ENCODE peak calls at places on chromosome 9, in six cellular contexts. One of them, this sample, is unnamed.

GRCh38 chr9:98795970-98796363 is 388 bp downstream of the ANKS6 start:
- DNase-seq in body of pancreas: peak; percentile 60
- DNase-seq in CD8-positive, alpha-beta T cell: no peak
- DNase-seq in tibial nerve: no peak
- DNase-seq in mammary epithelial cell: no peak
- DNase-seq in fibroblast of lung: no peak
- DNase-seq in this sample: peak; percentile 44

GRCh38 chr9:83937861-83938455 is 16.7 kb upstream of the KIF27 start:
- DNase-seq in fibroblast of lung: peak; percentile 43
- DNase-seq in body of pancreas: no peak
- DNase-seq in CD8-positive, alpha-beta T cell: peak; percentile 24
- DNase-seq in mammary epithelial cell: peak; percentile 61
- DNase-seq in tibial nerve: no peak
- DNase-seq in this sample: no peak

GRCh38 chr9:86470326-86470725 is 116.1 kb upstream of the TUT7 start:
- DNase-seq in fibroblast of lung: peak; percentile 60
- DNase-seq in tibial nerve: no peak
- DNase-seq in body of pancreas: no peak
- DNase-seq in CD8-positive, alpha-beta T cell: no peak
- DNase-seq in mammary epithelial cell: no peak
- DNase-seq in this sample: no peak

GRCh38 chr9:114501786-114502682 is 3.2 kb downstream of the WHRN start:
- DNase-seq in mammary epithelial cell: peak; percentile 57
- DNase-seq in CD8-positive, alpha-beta T cell: no peak
- DNase-seq in tibial nerve: no peak
- DNase-seq in fibroblast of lung: peak; percentile 75
- DNase-seq in body of pancreas: no peak
- DNase-seq in this sample: no peak

GRCh38 chr9:114754574-114754973 is 51.3 kb downstream of the TNFSF15 start:
- DNase-seq in fibroblast of lung: no peak
- DNase-seq in mammary epithelial cell: no peak
- DNase-seq in tibial nerve: no peak
- DNase-seq in CD8-positive, alpha-beta T cell: no peak
- DNase-seq in body of pancreas: no peak
- DNase-seq in this sample: no peak

GRCh38 chr9:114220129-114220541 is 64.8 kb downstream of the COL27A1 start:
- DNase-seq in mammary epithelial cell: no peak
- DNase-seq in body of pancreas: no peak
- DNase-seq in fibroblast of lung: no peak
- DNase-seq in CD8-positive, alpha-beta T cell: no peak
- DNase-seq in tibial nerve: no peak
- DNase-seq in this sample: no peak

GRCh38 chr9:38024036-38024681 is 44.9 kb downstream of the SHB start:
- DNase-seq in CD8-positive, alpha-beta T cell: no peak
- DNase-seq in tibial nerve: peak; percentile 64
- DNase-seq in fibroblast of lung: peak; percentile 94
- DNase-seq in body of pancreas: no peak
- DNase-seq in mammary epithelial cell: peak; percentile 94
- DNase-seq in this sample: no peak

GRCh38 chr9:101977614-101978210 is 239.3 kb upstream of the GRIN3A start:
- DNase-seq in mammary epithelial cell: peak; percentile 2
- DNase-seq in CD8-positive, alpha-beta T cell: no peak
- DNase-seq in tibial nerve: no peak
- DNase-seq in body of pancreas: no peak
- DNase-seq in fibroblast of lung: peak; percentile 11
- DNase-seq in this sample: no peak

GRCh38 chr9:125829743-125830142 is 82.6 kb downstream of the PBX3 start:
- DNase-seq in fibroblast of lung: peak; percentile 19
- DNase-seq in tibial nerve: no peak
- DNase-seq in CD8-positive, alpha-beta T cell: peak; percentile 60
- DNase-seq in mammary epithelial cell: no peak
- DNase-seq in body of pancreas: peak; percentile 24
- DNase-seq in this sample: no peak

GRCh38 chr9:35845824-35846771 is 17.1 kb downstream of the TMEM8B start:
- DNase-seq in tibial nerve: no peak
- DNase-seq in CD8-positive, alpha-beta T cell: no peak
- DNase-seq in body of pancreas: peak; percentile 38
- DNase-seq in mammary epithelial cell: no peak
- DNase-seq in fibroblast of lung: no peak
- DNase-seq in this sample: no peak

GRCh38 chr9:35842795-35843194 is 13.8 kb downstream of the TMEM8B start:
- DNase-seq in tibial nerve: no peak
- DNase-seq in mammary epithelial cell: no peak
- DNase-seq in fibroblast of lung: no peak
- DNase-seq in body of pancreas: no peak
- DNase-seq in CD8-positive, alpha-beta T cell: no peak
- DNase-seq in this sample: no peak

GRCh38 chr9:35847786-35848185 is 18.8 kb downstream of the TMEM8B start:
- DNase-seq in body of pancreas: no peak
- DNase-seq in tibial nerve: no peak
- DNase-seq in CD8-positive, alpha-beta T cell: no peak
- DNase-seq in mammary epithelial cell: no peak
- DNase-seq in fibroblast of lung: no peak
- DNase-seq in this sample: no peak

GRCh38 chr9:35842020-35842745 is 13.2 kb downstream of the TMEM8B start:
- DNase-seq in mammary epithelial cell: no peak
- DNase-seq in fibroblast of lung: no peak
- DNase-seq in body of pancreas: no peak
- DNase-seq in CD8-positive, alpha-beta T cell: no peak
- DNase-seq in tibial nerve: no peak
- DNase-seq in this sample: no peak

DNA sequence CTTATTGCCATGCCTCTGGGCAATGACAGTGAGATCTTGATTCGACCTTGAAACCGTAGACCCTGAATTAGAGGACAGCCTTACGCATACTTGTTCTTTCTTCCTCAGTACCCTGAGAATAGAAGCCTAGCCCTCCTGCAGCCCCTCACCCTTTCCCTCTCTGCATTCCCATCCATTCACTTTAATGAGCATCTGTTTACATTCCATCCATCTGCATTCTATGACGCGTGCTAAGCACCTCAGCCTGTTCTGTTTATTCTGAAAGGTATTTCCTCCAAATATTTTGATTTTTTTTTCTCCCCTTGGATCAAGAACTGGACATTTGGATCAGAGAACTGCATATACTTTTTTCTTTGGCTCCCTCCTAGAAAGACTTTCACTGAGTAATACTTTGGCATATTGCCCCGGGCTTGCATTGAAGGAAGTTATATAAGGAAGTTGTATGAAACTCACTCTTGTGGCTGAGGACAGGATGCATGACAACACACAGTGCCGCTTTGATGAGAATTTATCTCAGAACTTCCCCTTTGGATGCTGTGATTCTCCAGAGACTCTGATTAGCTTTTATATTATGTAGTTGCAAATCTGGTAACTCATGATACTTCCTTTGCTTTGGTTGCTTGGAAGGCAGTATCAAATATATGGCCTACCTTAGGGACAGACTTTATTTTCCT is 15.7 kb downstream of the TMEM8B start:
- DNase-seq in CD8-positive, alpha-beta T cell: peak; percentile 42
- DNase-seq in mammary epithelial cell: peak; percentile 83
- DNase-seq in tibial nerve: no peak
- DNase-seq in body of pancreas: peak; percentile 43
- DNase-seq in fibroblast of lung: peak; percentile 88
- DNase-seq in this sample: peak; percentile 73
- H3K4me3 ChIP-seq in CD8-positive, alpha-beta T cell: no peak overlapping the region
- H3K4me3 ChIP-seq in mammary epithelial cell: no peak overlapping the region
- H3K4me3 ChIP-seq in tibial nerve: no peak overlapping the region
- H3K4me3 ChIP-seq in body of pancreas: no peak overlapping the region
- H3K4me3 ChIP-seq in fibroblast of lung: no peak overlapping the region
- H3K4me3 ChIP-seq in this sample: no peak overlapping the region

DNA sequence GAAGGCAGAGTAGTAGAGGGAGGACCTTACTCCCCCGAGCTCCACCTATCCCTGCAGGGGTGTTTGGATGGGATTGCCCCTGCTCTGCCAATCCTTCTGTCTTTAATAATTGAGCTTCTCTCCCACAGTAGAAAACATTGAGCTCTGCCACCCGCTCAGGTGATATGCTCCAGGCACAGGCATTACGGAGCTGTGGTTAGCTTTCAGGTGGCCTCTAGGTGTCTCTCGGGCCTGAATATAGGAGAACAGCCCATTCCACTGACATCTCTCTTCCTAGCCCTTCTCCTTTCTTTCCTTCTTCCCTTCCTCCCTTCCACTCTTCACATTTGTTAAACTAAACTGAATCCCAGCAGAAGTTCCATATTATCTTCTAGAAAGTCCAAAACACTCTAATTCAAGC is 203.4 kb downstream of the SYK start:
- DNase-seq in tibial nerve: no peak
- DNase-seq in fibroblast of lung: no peak
- DNase-seq in CD8-positive, alpha-beta T cell: no peak
- DNase-seq in body of pancreas: no peak
- DNase-seq in mammary epithelial cell: no peak
- DNase-seq in this sample: no peak
- TF ChIP-seq CTCF in tibial nerve: no peak
- TF ChIP-seq CTCF in fibroblast of lung: no peak
- TF ChIP-seq CTCF in CD8-positive, alpha-beta T cell: no peak
- TF ChIP-seq CTCF in body of pancreas: no peak
- TF ChIP-seq CTCF in mammary epithelial cell: no peak
- TF ChIP-seq CTCF in this sample: no peak

DNA sequence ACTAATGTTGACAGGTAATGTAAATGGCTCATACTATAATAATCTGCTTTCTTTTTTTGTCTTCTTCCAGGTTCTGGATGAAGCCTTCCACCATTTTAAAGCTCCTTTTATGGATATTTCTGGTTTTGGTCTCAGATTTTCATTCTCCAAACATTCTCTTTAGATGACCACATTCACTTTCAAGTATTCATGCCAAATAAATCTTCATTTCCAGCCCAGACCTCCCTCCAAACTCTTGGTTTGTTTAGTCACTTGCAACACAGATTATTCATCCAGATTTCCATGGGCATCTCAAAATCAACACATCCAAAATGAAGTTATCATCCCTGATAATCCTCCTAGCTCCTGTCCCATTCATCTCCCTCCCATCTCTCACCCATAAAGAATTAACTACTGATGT is 40.3 kb upstream of the SVEP1 start:
- DNase-seq in mammary epithelial cell: no peak
- DNase-seq in CD8-positive, alpha-beta T cell: no peak
- DNase-seq in tibial nerve: no peak
- DNase-seq in fibroblast of lung: peak; percentile 72
- DNase-seq in body of pancreas: no peak
- DNase-seq in this sample: no peak
- H3K4me1 ChIP-seq in mammary epithelial cell: no peaks in the 10 kb centered on the region
- H3K4me1 ChIP-seq in CD8-positive, alpha-beta T cell: no peaks in the 10 kb centered on the region
- H3K4me1 ChIP-seq in tibial nerve: no peaks in the 10 kb centered on the region
- H3K4me1 ChIP-seq in fibroblast of lung: peaks cover 2% of the 10 kb centered on the region
- H3K4me1 ChIP-seq in body of pancreas: no peaks in the 10 kb centered on the region
- H3K4me1 ChIP-seq in this sample: no peaks in the 10 kb centered on the region

DNA sequence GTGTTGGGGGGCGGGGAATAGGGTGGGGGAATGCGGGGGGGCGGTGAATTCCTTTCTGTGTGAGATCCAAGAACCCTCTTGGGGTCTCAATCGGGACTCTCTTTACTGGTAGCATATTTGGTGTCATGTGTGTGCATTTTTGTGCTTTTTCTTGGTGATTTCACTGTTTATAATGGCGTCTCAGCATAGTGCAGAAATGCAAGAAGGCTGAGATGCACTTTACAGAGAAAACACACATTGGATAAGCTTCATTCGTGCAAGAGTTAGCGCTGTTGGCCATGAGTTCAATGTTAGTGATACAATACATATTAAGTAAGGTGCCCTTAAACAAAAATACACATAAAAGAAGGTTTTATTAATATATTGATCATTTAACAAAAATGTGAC is 771 bp upstream of the ENTPD8 start:
- DNase-seq in mammary epithelial cell: no peak
- DNase-seq in fibroblast of lung: no peak
- DNase-seq in body of pancreas: no peak
- DNase-seq in CD8-positive, alpha-beta T cell: no peak
- DNase-seq in tibial nerve: no peak
- DNase-seq in this sample: no peak
- H3K4me3 ChIP-seq in mammary epithelial cell: no peak overlapping the region
- H3K4me3 ChIP-seq in fibroblast of lung: no peak overlapping the region
- H3K4me3 ChIP-seq in body of pancreas: no peak overlapping the region
- H3K4me3 ChIP-seq in CD8-positive, alpha-beta T cell: no peak overlapping the region
- H3K4me3 ChIP-seq in tibial nerve: no peak overlapping the region
- H3K4me3 ChIP-seq in this sample: peak overlapping the region; percentile 44

DNA sequence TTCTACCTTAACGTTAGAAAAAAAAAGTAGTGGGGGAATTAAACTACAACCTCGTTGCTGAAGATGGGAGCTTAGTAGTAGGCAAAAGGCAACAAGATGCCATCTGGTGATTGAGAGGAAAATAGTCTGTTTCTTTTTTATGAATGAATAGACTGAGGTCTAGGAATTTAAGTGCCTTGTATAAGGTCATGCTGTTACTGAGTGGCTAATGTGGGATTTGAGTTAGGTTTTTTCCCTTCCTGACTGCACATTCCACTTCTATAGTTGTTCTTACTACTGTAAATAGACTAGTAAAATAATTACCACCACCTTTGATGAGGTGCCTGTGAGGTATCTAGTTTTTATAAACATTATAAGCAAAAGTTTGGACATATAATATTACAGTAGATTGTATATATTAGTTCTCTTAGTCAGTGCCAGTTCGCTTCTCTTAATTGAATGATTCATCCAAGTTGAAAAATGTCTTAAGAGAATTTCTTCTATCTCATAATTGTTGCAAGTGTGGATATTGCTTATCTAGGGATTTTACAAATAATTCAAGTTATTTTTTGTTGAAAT is 19.1 kb downstream of the FSD1L start:
- DNase-seq in CD8-positive, alpha-beta T cell: no peak
- DNase-seq in fibroblast of lung: peak; percentile 48
- DNase-seq in body of pancreas: no peak
- DNase-seq in mammary epithelial cell: no peak
- DNase-seq in tibial nerve: no peak
- DNase-seq in this sample: no peak
- TF ChIP-seq CTCF in CD8-positive, alpha-beta T cell: no peak
- TF ChIP-seq CTCF in fibroblast of lung: no peak
- TF ChIP-seq CTCF in body of pancreas: no peak
- TF ChIP-seq CTCF in mammary epithelial cell: no peak
- TF ChIP-seq CTCF in tibial nerve: no peak
- TF ChIP-seq CTCF in this sample: no peak

GRCh38 chr9:137743695-137744094 is 124.9 kb downstream of the EHMT1 start:
- DNase-seq in CD8-positive, alpha-beta T cell: no peak
- DNase-seq in fibroblast of lung: no peak
- DNase-seq in mammary epithelial cell: no peak
- DNase-seq in body of pancreas: no peak
- DNase-seq in tibial nerve: no peak
- DNase-seq in this sample: no peak
- H3K4me1 ChIP-seq in CD8-positive, alpha-beta T cell: peaks cover 4% of the 10 kb centered on the region
- H3K4me1 ChIP-seq in fibroblast of lung: no peaks in the 10 kb centered on the region
- H3K4me1 ChIP-seq in mammary epithelial cell: peaks cover 8% of the 10 kb centered on the region
- H3K4me1 ChIP-seq in body of pancreas: no peaks in the 10 kb centered on the region
- H3K4me1 ChIP-seq in tibial nerve: no peaks in the 10 kb centered on the region
- H3K4me1 ChIP-seq in this sample: no peaks in the 10 kb centered on the region

This sample was measured in colonic mucosa.